ENCODE peak calls at places on chromosome 19, in four cellular contexts. K is stimulated activated CD4-positive, alpha-beta T cell treated with anti-CD3 and anti-CD28 coated beads, Interleukin-4, amount 100 ng/mL, for 24 hours; N is neuronal stem cell; J is GOT3. H is an unnamed sample.

GRCh38 chr19:5927439-5927821 is 13.4 kb downstream of the CAPS start:
- DNase-seq in K (no peak), N (no peak), J (no peak), H (no peak)

GRCh38 chr19:5669212-5669611 is 11.1 kb downstream of the MICOS13 start:
- DNase-seq in K (no peak), N (no peak), J (no peak), H (no peak)

GRCh38 chr19:2278504-2279158 is 3.3 kb downstream of the PEAK3 start:
- DNase-seq in K (no peak), N (no peak), J (no peak), H (no peak)

GRCh38 chr19:1571358-1571757 is 3.2 kb upstream of the MEX3D start:
- DNase-seq in K (no peak), N (no peak), J (no peak), H (no peak)

GRCh38 chr19:31354316-31354715 is 5.1 kb upstream of the TSHZ3 start:
- DNase-seq in K (no peak), N (no peak), J (no peak), H (no peak)

GRCh38 chr19:16262618-16263017 is 62.0 kb upstream of the KLF2 start:
- DNase-seq in K (no peak), N (no peak), J (no peak), H (no peak)

GRCh38 chr19:55902080-55902751 is 29.9 kb downstream of the NLRP13 start:
- DNase-seq in K (no peak), N (no peak), J (no peak), H (no peak)

GRCh38 chr19:35344511-35345031 is 3.1 kb upstream of the FFAR1 start:
- DNase-seq in K (no peak), N (no peak), J (no peak), H (no peak)

GRCh38 chr19:10471909-10472308 is 31.2 kb downstream of the KEAP1 start:
- DNase-seq in K (no peak), N (no peak), J (no peak), H (no peak)

GRCh38 chr19:34484328-34484727 is 2.8 kb downstream of the WTIP start:
- DNase-seq in K (no peak), N (no peak), J (no peak), H (no peak)

GRCh38 chr19:40813182-40813581 is 14.2 kb downstream of the EGLN2 start:
- DNase-seq in K (no peak), N (no peak), J (no peak), H (no peak)

GRCh38 chr19:13082192-13083007 is 20.3 kb downstream of the LYL1 start:
- DNase-seq in K (no peak), N (no peak), J (no peak), H (no peak)

GRCh38 chr19:41327076-41327475 is 17.1 kb downstream of the CCDC97 start:
- DNase-seq in K (no peak), N (no peak), J (no peak), H (no peak)

H was measured in Panc1.